ENCODE peak calls at places on chromosomes 1 and 21, in four cellular contexts. L is fibroblast of lung; F is hepatocyte; H is CD4-positive, alpha-beta T cell. T is an unnamed sample.

GRCh38 chr1:5646486-5646885 is 345.7 kb downstream of the NPHP4 start:
- DNase-seq in H (no peak), L (no peak), F (peak; percentile 39), T (no peak)

GRCh38 chr1:31792541-31792940 is 23.3 kb downstream of the SPOCD1 start:
- DNase-seq in F (no peak), H (no peak), L (no peak), T (peak; percentile 11)

GRCh38 chr1:208433086-208433485 is 188.9 kb upstream of the PLXNA2 start:
- DNase-seq in F (no peak), H (no peak), L (peak; percentile 12), T (no peak)

GRCh38 chr21:14943636-14944035 is 121.2 kb downstream of the NRIP1 start:
- DNase-seq in F (no peak), L (no peak), H (no peak), T (no peak)

GRCh38 chr1:243345205-243345604 is 89.4 kb downstream of the SDCCAG8 start:
- DNase-seq in L (no peak), H (no peak), F (peak; percentile 25), T (no peak)

GRCh38 chr1:171299342-171299741 is 14.6 kb upstream of the FMO4 start:
- DNase-seq in H (no peak), F (no peak), L (no peak), T (no peak)

GRCh38 chr1:173997796-173998195 is 24.4 kb downstream of the RC3H1 start:
- DNase-seq in L (peak; percentile 65), F (no peak), H (no peak), T (no peak)

GRCh38 chr21:17537299-17537698 is 24.5 kb downstream of the CXADR start:
- DNase-seq in H (no peak), L (no peak), F (no peak), T (no peak)

GRCh38 chr1:147515046-147515869 is 26.0 kb upstream of the BCL9 start:
- DNase-seq in H (no peak), F (peak; percentile 78), L (peak; percentile 50), T (no peak)

GRCh38 chr1:9294440-9294773 is 1.7 kb downstream of the SPSB1 start:
- DNase-seq in F (peak; percentile 48), L (peak; percentile 94), H (no peak), T (no peak)

GRCh38 chr1:89363196-89363595 is 663 bp upstream of the GBP6 start:
- DNase-seq in H (no peak), L (peak; percentile 52), F (no peak), T (no peak)

GRCh38 chr1:7388488-7389185 is 382.5 kb upstream of the VAMP3 start:
- DNase-seq in F (no peak), H (no peak), L (peak; percentile 47), T (peak; percentile 38)

GRCh38 chr1:116290085-116290670 is 82.9 kb upstream of the ATP1A1 start:
- DNase-seq in L (no peak), H (no peak), F (no peak), T (no peak)

GRCh38 chr1:81756872-81757271 is 43.9 kb upstream of the ADGRL2 start:
- DNase-seq in L (peak; percentile 41), F (no peak), H (no peak), T (no peak)

GRCh38 chr1:212595787-212596714 is 12.5 kb upstream of the ATF3 start:
- DNase-seq in H (no peak), F (peak; percentile 82), L (peak; percentile 96), T (no peak)

GRCh38 chr1:21936366-21937031 is 611 bp downstream of the HSPG2 start:
- DNase-seq in F (no peak), H (no peak), L (no peak), T (peak; percentile 55)

GRCh38 chr1:17581389-17582123 is 42.1 kb downstream of the ARHGEF10L start:
- DNase-seq in F (no peak), H (no peak), L (no peak), T (no peak)

GRCh38 chr1:75067975-75068374 is 66.2 kb upstream of the LHX8 start:
- DNase-seq in H (no peak), F (no peak), L (no peak), T (no peak)

GRCh38 chr1:222728746-222729145 is 8.3 kb upstream of the FAM177B start:
- DNase-seq in L (no peak), F (no peak), H (no peak), T (no peak)

GRCh38 chr1:145992502-145992936 is 3.9 kb downstream of the TXNIP start:
- DNase-seq in F (no peak), H (no peak), L (no peak), T (no peak)

GRCh38 chr21:44300262-44300959 is 558 bp downstream of the PFKL start:
- DNase-seq in F (peak; percentile 88), H (peak; percentile 58), L (peak; percentile 45), T (peak; percentile 52)

GRCh38 chr1:248136811-248137210 is 8.1 kb upstream of the OR2M5 start:
- DNase-seq in L (no peak), F (no peak), H (no peak), T (no peak)

GRCh38 chr1:30645807-30646206 is 77.6 kb downstream of the MATN1 start:
- DNase-seq in F (no peak), L (peak; percentile 46), H (no peak), T (no peak)

GRCh38 chr1:76465030-76465429 is 390.5 kb downstream of the ST6GALNAC3 start:
- DNase-seq in H (no peak), F (no peak), L (peak; percentile 20), T (no peak)

GRCh38 chr1:152448095-152448494 is 34.0 kb upstream of the CRNN start:
- DNase-seq in L (no peak), F (no peak), H (no peak), T (no peak)

GRCh38 chr21:43853851-43854772 is 10.9 kb upstream of the AGPAT3 start:
- DNase-seq in H (no peak), F (no peak), L (no peak), T (no peak)

GRCh38 chr1:27979151-27979858 is 19.5 kb downstream of the XKR8 start:
- DNase-seq in F (peak; percentile 74), H (no peak), L (peak; percentile 70), T (no peak)

GRCh38 chr1:218802799-218803198 is 370.9 kb upstream of the LYPLAL1 start:
- DNase-seq in L (no peak), H (no peak), F (no peak), T (no peak)

GRCh38 chr21:37263827-37264226 is 3.3 kb downstream of the VPS26C start:
- DNase-seq in H (no peak), L (peak; percentile 56), F (no peak), T (no peak)

GRCh38 chr1:115056395-115056798 is 26.8 kb downstream of the TSHB start:
- DNase-seq in L (peak; percentile 88), F (peak; percentile 76), H (no peak), T (peak; percentile 34)

GRCh38 chr1:39965051-39965450 is 10.1 kb downstream of the MFSD2A start:
- DNase-seq in L (no peak), F (no peak), H (no peak), T (no peak)

GRCh38 chr1:196143602-196144342 is 464.5 kb downstream of the KCNT2 start:
- DNase-seq in L (no peak), H (no peak), F (no peak), T (no peak)
- TF ChIP-seq CTCF in L (no peak), H (no peak), F (peak; percentile 10), T (no peak)

GRCh38 chr1:205421728-205422127 is at the start of gene LEMD1:
- DNase-seq in H (no peak), L (peak; percentile 32), F (no peak), T (no peak)

GRCh38 chr1:205423814-205424399 is 2.1 kb upstream of the LEMD1 start:
- DNase-seq in L (no peak), F (no peak), H (no peak), T (no peak)

GRCh38 chr1:205420938-205421337 is 918 bp downstream of the LEMD1 start:
- DNase-seq in H (no peak), F (no peak), L (no peak), T (no peak)

GRCh38 chr1:205424881-205425635 is 3.2 kb upstream of the LEMD1 start:
- DNase-seq in F (no peak), L (no peak), H (no peak), T (no peak)

GRCh38 chr1:205423248-205423647 is 1.4 kb upstream of the LEMD1 start:
- DNase-seq in H (no peak), L (no peak), F (no peak), T (no peak)
- TF ChIP-seq CTCF in H (no peak), L (no peak), F (peak; percentile 23), T (no peak)

GRCh38 chr1:156684227-156684782 is 7.1 kb upstream of the NES start:
- DNase-seq in H (peak; percentile 13), L (peak; percentile 65), F (no peak), T (no peak)
- TF ChIP-seq CTCF in H (peak; percentile 19), L (no peak), F (no peak), T (no peak)

DNA sequence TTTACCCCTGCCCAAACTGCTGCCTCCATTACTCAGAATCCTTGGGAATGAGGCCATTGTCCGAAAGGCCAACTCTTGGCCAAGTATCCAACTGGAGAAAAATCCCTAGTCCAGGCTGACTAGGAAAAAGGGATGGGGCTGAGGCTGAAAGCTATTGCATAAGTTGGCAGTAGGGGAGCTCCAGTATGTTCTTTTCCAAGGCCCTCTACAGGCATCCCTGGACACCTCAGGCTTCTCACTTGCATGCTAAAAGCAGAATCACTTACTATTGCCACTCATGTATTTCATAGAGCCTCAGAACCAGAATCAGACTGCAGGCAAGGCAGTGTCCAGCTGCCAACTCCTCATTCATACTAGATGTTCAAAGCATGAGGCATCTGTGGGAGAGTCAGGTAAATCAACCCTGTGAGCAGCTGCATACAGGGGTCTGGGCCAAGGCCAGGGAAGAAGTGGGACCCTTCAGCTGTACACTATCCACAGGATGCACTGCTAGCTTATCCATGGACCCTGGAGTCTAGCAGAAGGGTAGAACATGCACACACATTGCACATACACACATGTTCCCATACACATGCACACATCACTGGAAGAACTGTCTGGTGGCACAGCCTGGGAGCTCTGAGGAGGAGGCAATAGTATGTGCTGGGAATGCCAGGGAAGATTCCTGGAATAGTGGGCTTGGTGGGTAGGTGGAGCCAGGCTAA is 195.3 kb downstream of the C1orf94 start:
- DNase-seq in L (no peak), F (no peak), H (no peak), T (no peak)
- TF ChIP-seq CTCF in L (no peak), F (no peak), H (no peak), T (no peak)

GRCh38 chr1:94327001-94327685 is 89.8 kb upstream of the ARHGAP29 start:
- DNase-seq in L (peak; percentile 77), F (peak; percentile 28), H (no peak), T (no peak)

GRCh38 chr1:94332516-94332915 is 85.7 kb upstream of the ABCD3 start:
- DNase-seq in F (no peak), H (no peak), L (no peak), T (no peak)

GRCh38 chr1:94329276-94329675 is 88.9 kb upstream of the ABCD3 start:
- DNase-seq in H (no peak), F (no peak), L (no peak), T (no peak)

GRCh38 chr1:94332952-94333351 is 85.2 kb upstream of the ABCD3 start:
- DNase-seq in F (peak; percentile 41), H (no peak), L (peak; percentile 68), T (no peak)

GRCh38 chr1:94329986-94330385 is 88.2 kb upstream of the ABCD3 start:
- DNase-seq in L (peak; percentile 46), F (peak; percentile 28), H (no peak), T (no peak)
- TF ChIP-seq CTCF in L (peak; percentile 65), F (peak; percentile 42), H (no peak), T (peak; percentile 15)

DNA sequence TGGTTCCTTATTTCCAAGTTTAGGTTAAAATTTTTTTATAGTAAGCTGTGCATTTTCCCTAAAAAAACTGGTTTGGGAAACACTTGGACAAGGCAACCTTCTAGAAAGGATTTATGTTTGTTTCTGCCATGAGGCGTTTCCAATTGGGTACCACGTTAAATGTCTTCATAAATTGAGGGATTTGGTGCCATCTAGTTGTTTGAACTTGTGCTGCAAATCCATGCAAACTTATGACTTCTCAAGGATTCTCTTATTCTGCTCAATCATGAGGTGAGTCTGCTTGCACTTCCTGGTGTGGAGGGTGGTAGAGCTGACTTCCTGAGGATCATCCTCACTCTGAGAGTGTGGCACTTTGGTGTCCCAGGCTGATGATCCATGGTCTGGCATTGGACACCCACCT is 123.3 kb downstream of the PCNX2 start:
- DNase-seq in H (no peak), L (peak; percentile 36), F (no peak), T (no peak)
- TF ChIP-seq CTCF in H (no peak), L (peak; percentile 47), F (peak; percentile 26), T (no peak)

T was measured in mesothelial cell of epicardium.